ENCODE peak calls at places on chromosome 13, in six cellular contexts. One of them, this sample, is unnamed.

GRCh38 chr13:34589581-34589980 is 352.5 kb upstream of the NBEA start:
- DNase-seq in adrenal gland: no peak
- DNase-seq in Peyer's patch: no peak
- DNase-seq in heart right ventricle: no peak
- DNase-seq in cardiac muscle cell: no peak
- DNase-seq in tibial nerve: no peak
- DNase-seq in this sample: no peak

GRCh38 chr13:52377898-52378297 is 28.1 kb downstream of the THSD1 start:
- DNase-seq in adrenal gland: no peak
- DNase-seq in Peyer's patch: no peak
- DNase-seq in heart right ventricle: no peak
- DNase-seq in cardiac muscle cell: no peak
- DNase-seq in tibial nerve: no peak
- DNase-seq in this sample: no peak

GRCh38 chr13:110445722-110446569 is 115.6 kb downstream of the RAB20 start:
- DNase-seq in adrenal gland: no peak
- DNase-seq in Peyer's patch: no peak
- DNase-seq in heart right ventricle: no peak
- DNase-seq in cardiac muscle cell: no peak
- DNase-seq in tibial nerve: no peak
- DNase-seq in this sample: no peak

GRCh38 chr13:66809496-66809895 is 420.6 kb downstream of the PCDH9 start:
- DNase-seq in adrenal gland: no peak
- DNase-seq in Peyer's patch: no peak
- DNase-seq in heart right ventricle: no peak
- DNase-seq in cardiac muscle cell: no peak
- DNase-seq in tibial nerve: no peak
- DNase-seq in this sample: no peak

GRCh38 chr13:51588406-51588949 is 4.2 kb downstream of the WDFY2 start:
- DNase-seq in adrenal gland: peak; percentile 32
- DNase-seq in Peyer's patch: no peak
- DNase-seq in heart right ventricle: no peak
- DNase-seq in cardiac muscle cell: peak; percentile 19
- DNase-seq in tibial nerve: no peak
- DNase-seq in this sample: no peak

GRCh38 chr13:42574435-42575311 is 721 bp downstream of the TNFSF11 start:
- DNase-seq in adrenal gland: no peak
- DNase-seq in Peyer's patch: peak; percentile 58
- DNase-seq in heart right ventricle: no peak
- DNase-seq in cardiac muscle cell: peak; percentile 3
- DNase-seq in tibial nerve: no peak
- DNase-seq in this sample: no peak

GRCh38 chr13:79404985-79405384 is 1.1 kb downstream of the RBM26 start:
- DNase-seq in adrenal gland: peak; percentile 24
- DNase-seq in Peyer's patch: peak; percentile 18
- DNase-seq in heart right ventricle: no peak
- DNase-seq in cardiac muscle cell: no peak
- DNase-seq in tibial nerve: no peak
- DNase-seq in this sample: no peak

GRCh38 chr13:95002126-95002525 is 289.8 kb upstream of the SOX21 start:
- DNase-seq in adrenal gland: no peak
- DNase-seq in Peyer's patch: no peak
- DNase-seq in heart right ventricle: no peak
- DNase-seq in cardiac muscle cell: no peak
- DNase-seq in tibial nerve: no peak
- DNase-seq in this sample: no peak

GRCh38 chr13:71591380-71591779 is 275.6 kb downstream of the DACH1 start:
- DNase-seq in adrenal gland: no peak
- DNase-seq in Peyer's patch: no peak
- DNase-seq in heart right ventricle: no peak
- DNase-seq in cardiac muscle cell: no peak
- DNase-seq in tibial nerve: no peak
- DNase-seq in this sample: no peak

GRCh38 chr13:111005808-111006494 is 91.1 kb upstream of the ANKRD10 start:
- DNase-seq in adrenal gland: peak; percentile 34
- DNase-seq in Peyer's patch: no peak
- DNase-seq in heart right ventricle: peak; percentile 63
- DNase-seq in cardiac muscle cell: peak; percentile 57
- DNase-seq in tibial nerve: no peak
- DNase-seq in this sample: peak; percentile 66

GRCh38 chr13:40309881-40310280 is 356.6 kb downstream of the FOXO1 start:
- DNase-seq in adrenal gland: no peak
- DNase-seq in Peyer's patch: no peak
- DNase-seq in heart right ventricle: no peak
- DNase-seq in cardiac muscle cell: no peak
- DNase-seq in tibial nerve: no peak
- DNase-seq in this sample: no peak

GRCh38 chr13:50284540-50284939 is 269.3 kb downstream of the KCNRG start:
- DNase-seq in adrenal gland: no peak
- DNase-seq in Peyer's patch: no peak
- DNase-seq in heart right ventricle: no peak
- DNase-seq in cardiac muscle cell: no peak
- DNase-seq in tibial nerve: no peak
- DNase-seq in this sample: no peak

GRCh38 chr13:111531505-111531904 is 211.1 kb downstream of the TEX29 start:
- DNase-seq in adrenal gland: no peak
- DNase-seq in Peyer's patch: no peak
- DNase-seq in heart right ventricle: no peak
- DNase-seq in cardiac muscle cell: peak; percentile 2
- DNase-seq in tibial nerve: no peak
- DNase-seq in this sample: no peak

GRCh38 chr13:44196186-44196751 is 177.4 kb upstream of the SERP2 start:
- DNase-seq in adrenal gland: no peak
- DNase-seq in Peyer's patch: no peak
- DNase-seq in heart right ventricle: no peak
- DNase-seq in cardiac muscle cell: no peak
- DNase-seq in tibial nerve: no peak
- DNase-seq in this sample: no peak

GRCh38 chr13:113307491-113307890 is 10.5 kb downstream of the LAMP1 start:
- DNase-seq in adrenal gland: no peak
- DNase-seq in Peyer's patch: no peak
- DNase-seq in heart right ventricle: no peak
- DNase-seq in cardiac muscle cell: no peak
- DNase-seq in tibial nerve: no peak
- DNase-seq in this sample: no peak

GRCh38 chr13:95614641-95615245 is 29.8 kb downstream of the DZIP1 start:
- DNase-seq in adrenal gland: no peak
- DNase-seq in Peyer's patch: no peak
- DNase-seq in heart right ventricle: no peak
- DNase-seq in cardiac muscle cell: no peak
- DNase-seq in tibial nerve: no peak
- DNase-seq in this sample: no peak

GRCh38 chr13:111626371-111627305 is 306.2 kb downstream of the TEX29 start:
- DNase-seq in adrenal gland: no peak
- DNase-seq in Peyer's patch: no peak
- DNase-seq in heart right ventricle: peak; percentile 68
- DNase-seq in cardiac muscle cell: no peak
- DNase-seq in tibial nerve: no peak
- DNase-seq in this sample: no peak

GRCh38 chr13:74287672-74288169 is 153.5 kb upstream of the KLF12 start:
- DNase-seq in adrenal gland: peak; percentile 58
- DNase-seq in Peyer's patch: peak; percentile 93
- DNase-seq in heart right ventricle: peak; percentile 65
- DNase-seq in cardiac muscle cell: peak; percentile 81
- DNase-seq in tibial nerve: peak; percentile 50
- DNase-seq in this sample: peak; percentile 77

GRCh38 chr13:32790731-32791130 is 204.5 kb downstream of the PDS5B start:
- DNase-seq in adrenal gland: no peak
- DNase-seq in Peyer's patch: no peak
- DNase-seq in heart right ventricle: no peak
- DNase-seq in cardiac muscle cell: peak; percentile 7
- DNase-seq in tibial nerve: no peak
- DNase-seq in this sample: no peak

GRCh38 chr13:32804673-32805260 is 211.5 kb upstream of the KL start:
- DNase-seq in adrenal gland: no peak
- DNase-seq in Peyer's patch: no peak
- DNase-seq in heart right ventricle: no peak
- DNase-seq in cardiac muscle cell: peak; percentile 25
- DNase-seq in tibial nerve: no peak
- DNase-seq in this sample: no peak

GRCh38 chr13:100128373-100128772 is 39.5 kb downstream of the PCCA start:
- DNase-seq in adrenal gland: peak; percentile 43
- DNase-seq in Peyer's patch: no peak
- DNase-seq in heart right ventricle: no peak
- DNase-seq in cardiac muscle cell: no peak
- DNase-seq in tibial nerve: no peak
- DNase-seq in this sample: no peak

GRCh38 chr13:106078191-106078590 is 457.3 kb downstream of the EFNB2 start:
- DNase-seq in adrenal gland: no peak
- DNase-seq in Peyer's patch: no peak
- DNase-seq in heart right ventricle: no peak
- DNase-seq in cardiac muscle cell: peak; percentile 25
- DNase-seq in tibial nerve: no peak
- DNase-seq in this sample: no peak

GRCh38 chr13:66805657-66806056 is 424.5 kb downstream of the PCDH9 start:
- DNase-seq in adrenal gland: peak; percentile 34
- DNase-seq in Peyer's patch: no peak
- DNase-seq in heart right ventricle: no peak
- DNase-seq in cardiac muscle cell: peak; percentile 88
- DNase-seq in tibial nerve: no peak
- DNase-seq in this sample: no peak

GRCh38 chr13:95536629-95537241 is 15.8 kb upstream of the CLDN10 start:
- DNase-seq in adrenal gland: no peak
- DNase-seq in Peyer's patch: no peak
- DNase-seq in heart right ventricle: no peak
- DNase-seq in cardiac muscle cell: peak; percentile 57
- DNase-seq in tibial nerve: no peak
- DNase-seq in this sample: no peak

GRCh38 chr13:36420437-36420891 is 11.8 kb upstream of the CCNA1 start:
- DNase-seq in adrenal gland: peak; percentile 75
- DNase-seq in Peyer's patch: peak; percentile 43
- DNase-seq in heart right ventricle: peak; percentile 30
- DNase-seq in cardiac muscle cell: peak; percentile 85
- DNase-seq in tibial nerve: peak; percentile 58
- DNase-seq in this sample: no peak

GRCh38 chr13:86729206-86729605 is 930.0 kb upstream of the SLITRK6 start:
- DNase-seq in adrenal gland: no peak
- DNase-seq in Peyer's patch: no peak
- DNase-seq in heart right ventricle: no peak
- DNase-seq in cardiac muscle cell: no peak
- DNase-seq in tibial nerve: no peak
- DNase-seq in this sample: no peak
- H3K4me3 ChIP-seq in adrenal gland: no peak overlapping the region
- H3K4me3 ChIP-seq in Peyer's patch: no peak overlapping the region
- H3K4me3 ChIP-seq in heart right ventricle: no peak overlapping the region
- H3K4me3 ChIP-seq in cardiac muscle cell: no peak overlapping the region
- H3K4me3 ChIP-seq in tibial nerve: no peak overlapping the region
- H3K4me3 ChIP-seq in this sample: no peak overlapping the region

GRCh38 chr13:46631184-46631542 is 78.2 kb downstream of the LRCH1 start:
- DNase-seq in adrenal gland: no peak
- DNase-seq in Peyer's patch: no peak
- DNase-seq in heart right ventricle: no peak
- DNase-seq in cardiac muscle cell: no peak
- DNase-seq in tibial nerve: no peak
- DNase-seq in this sample: no peak

GRCh38 chr13:46630419-46631183 is 77.6 kb downstream of the LRCH1 start:
- DNase-seq in adrenal gland: no peak
- DNase-seq in Peyer's patch: no peak
- DNase-seq in heart right ventricle: no peak
- DNase-seq in cardiac muscle cell: no peak
- DNase-seq in tibial nerve: no peak
- DNase-seq in this sample: no peak

GRCh38 chr13:46632171-46632570 is 79.2 kb downstream of the LRCH1 start:
- DNase-seq in adrenal gland: no peak
- DNase-seq in Peyer's patch: no peak
- DNase-seq in heart right ventricle: no peak
- DNase-seq in cardiac muscle cell: no peak
- DNase-seq in tibial nerve: no peak
- DNase-seq in this sample: no peak

GRCh38 chr13:46628622-46629365 is 75.8 kb downstream of the LRCH1 start:
- DNase-seq in adrenal gland: no peak
- DNase-seq in Peyer's patch: no peak
- DNase-seq in heart right ventricle: no peak
- DNase-seq in cardiac muscle cell: no peak
- DNase-seq in tibial nerve: no peak
- DNase-seq in this sample: no peak

GRCh38 chr13:46629811-46630413 is 76.9 kb downstream of the LRCH1 start:
- DNase-seq in adrenal gland: no peak
- DNase-seq in Peyer's patch: no peak
- DNase-seq in heart right ventricle: no peak
- DNase-seq in cardiac muscle cell: no peak
- DNase-seq in tibial nerve: no peak
- DNase-seq in this sample: no peak
- H3K4me1 ChIP-seq in adrenal gland: peaks cover 32% of the 10 kb centered on the region
- H3K4me1 ChIP-seq in Peyer's patch: no peaks in the 10 kb centered on the region
- H3K4me1 ChIP-seq in heart right ventricle: peaks cover 49% of the 10 kb centered on the region
- H3K4me1 ChIP-seq in cardiac muscle cell: peaks cover 33% of the 10 kb centered on the region
- H3K4me1 ChIP-seq in tibial nerve: peaks cover 22% of the 10 kb centered on the region
- H3K4me1 ChIP-seq in this sample: peaks cover 10% of the 10 kb centered on the region

DNA sequence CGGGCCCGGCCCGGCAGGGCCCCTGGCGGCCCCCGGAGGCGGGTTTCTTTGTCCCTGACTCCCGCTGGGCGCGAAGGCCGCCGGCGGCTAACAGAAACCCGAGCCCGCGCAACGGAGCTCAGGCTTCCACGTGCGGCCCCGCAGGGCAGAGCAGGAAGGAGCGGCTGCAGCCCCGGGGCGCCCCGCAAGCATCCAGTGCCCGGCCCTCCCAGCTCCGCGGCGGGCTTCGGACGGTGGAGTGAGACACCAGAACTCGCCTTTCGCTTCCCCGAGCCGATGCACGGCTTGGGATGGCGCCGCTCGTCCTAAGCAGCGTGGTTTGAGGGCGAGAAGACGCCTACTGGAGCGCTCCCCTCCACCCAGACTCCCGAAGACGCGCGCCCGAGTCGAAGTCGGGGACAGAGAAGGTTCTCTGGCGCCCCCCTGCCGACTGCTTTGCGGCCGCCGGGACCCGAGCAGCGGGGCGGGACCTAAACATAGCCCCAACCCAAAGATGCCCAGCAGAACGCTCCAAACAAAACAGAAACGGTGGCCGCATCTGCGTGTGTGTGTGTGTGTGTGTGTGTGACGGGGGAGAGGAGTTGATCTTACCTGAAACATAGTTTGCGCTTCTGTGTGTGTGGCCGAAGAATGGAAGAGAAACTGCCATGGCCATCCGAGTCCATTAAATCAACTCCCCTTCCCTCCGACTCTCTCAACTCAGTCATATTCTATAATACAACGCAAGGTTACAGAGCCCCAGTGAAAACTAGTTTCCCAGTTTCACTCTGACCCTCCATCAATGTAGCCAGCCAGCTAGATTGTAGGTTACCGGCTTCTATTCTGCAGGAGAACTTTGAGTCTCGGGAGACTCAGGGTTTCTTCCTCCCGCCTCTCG is 629 bp upstream of the FGF9 start:
- DNase-seq in adrenal gland: peak; percentile 74
- DNase-seq in Peyer's patch: peak; percentile 49
- DNase-seq in heart right ventricle: peak; percentile 59
- DNase-seq in cardiac muscle cell: peak; percentile 46
- DNase-seq in tibial nerve: no peak
- DNase-seq in this sample: peak; percentile 61
- TF ChIP-seq CTCF in adrenal gland: peak; percentile 1
- TF ChIP-seq CTCF in Peyer's patch: no peak
- TF ChIP-seq CTCF in heart right ventricle: no peak
- TF ChIP-seq CTCF in cardiac muscle cell: peak; percentile 21
- TF ChIP-seq CTCF in tibial nerve: no peak
- TF ChIP-seq CTCF in this sample: no peak

DNA sequence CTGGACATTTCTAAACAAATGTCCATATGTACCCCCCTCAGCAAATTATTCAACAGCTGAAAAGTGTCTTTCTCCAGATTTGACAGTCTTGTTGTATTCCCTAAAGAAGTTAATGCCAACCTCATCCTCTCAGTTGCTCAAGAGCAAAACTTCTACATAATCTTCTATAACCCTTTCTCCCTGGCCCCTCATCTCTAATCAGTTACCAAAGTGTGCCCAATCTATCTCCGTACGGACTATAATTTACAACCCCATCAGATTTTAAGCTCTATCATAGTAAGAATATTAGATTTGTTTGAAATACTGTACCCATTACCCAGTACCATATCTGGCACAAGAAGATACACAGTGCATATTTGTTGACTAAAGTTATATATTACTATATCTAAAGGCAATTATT is 101.5 kb downstream of the FGF14 start:
- DNase-seq in adrenal gland: no peak
- DNase-seq in Peyer's patch: no peak
- DNase-seq in heart right ventricle: no peak
- DNase-seq in cardiac muscle cell: no peak
- DNase-seq in tibial nerve: no peak
- DNase-seq in this sample: no peak
- H3K4me3 ChIP-seq in adrenal gland: no peak overlapping the region
- H3K4me3 ChIP-seq in Peyer's patch: no peak overlapping the region
- H3K4me3 ChIP-seq in heart right ventricle: no peak overlapping the region
- H3K4me3 ChIP-seq in cardiac muscle cell: no peak overlapping the region
- H3K4me3 ChIP-seq in tibial nerve: no peak overlapping the region
- H3K4me3 ChIP-seq in this sample: no peak overlapping the region

This sample was measured in psoas muscle.